ENCODE peak calls at places on chromosomes 2 and 18, in eight cellular contexts. One of them, this sample, is unnamed.

GRCh38 chr18:79902640-79903039 is 48.8 kb downstream of the SLC66A2 start:
- DNase-seq in A549: no peak
- DNase-seq in WTC11: no peak
- DNase-seq in K562: no peak
- DNase-seq in HepG2: no peak
- DNase-seq in SK-N-SH: no peak
- DNase-seq in H1: no peak
- DNase-seq in IMR-90: no peak
- DNase-seq in this sample: no peak

GRCh38 chr18:22020127-22020866 is 149.1 kb upstream of the GATA6 start:
- DNase-seq in A549: no peak
- DNase-seq in WTC11: no peak
- DNase-seq in K562: no peak
- DNase-seq in HepG2: peak
- DNase-seq in SK-N-SH: no peak
- DNase-seq in H1: no peak
- DNase-seq in IMR-90: no peak
- DNase-seq in this sample: no peak

GRCh38 chr18:37567061-37567993 is 1.7 kb upstream of the CELF4 start:
- DNase-seq in A549: no peak
- DNase-seq in WTC11: no peak
- DNase-seq in K562: no peak
- DNase-seq in HepG2: no peak
- DNase-seq in SK-N-SH: peak
- DNase-seq in H1: no peak
- DNase-seq in IMR-90: no peak
- DNase-seq in this sample: no peak

GRCh38 chr2:186325827-186326535 is 160.1 kb upstream of the ZC3H15 start:
- DNase-seq in A549: no peak
- DNase-seq in WTC11: no peak
- DNase-seq in K562: no peak
- DNase-seq in HepG2: no peak
- DNase-seq in SK-N-SH: no peak
- DNase-seq in H1: no peak
- DNase-seq in IMR-90: no peak
- DNase-seq in this sample: no peak

GRCh38 chr2:135257383-135258090 is 205.4 kb downstream of the RAB3GAP1 start:
- DNase-seq in A549: no peak
- DNase-seq in WTC11: no peak
- DNase-seq in K562: no peak
- DNase-seq in HepG2: no peak
- DNase-seq in SK-N-SH: no peak
- DNase-seq in H1: no peak
- DNase-seq in IMR-90: peak
- DNase-seq in this sample: no peak

GRCh38 chr18:61896767-61897166 is 4.0 kb upstream of the RNF152 start:
- DNase-seq in A549: no peak
- DNase-seq in WTC11: no peak
- DNase-seq in K562: no peak
- DNase-seq in HepG2: no peak
- DNase-seq in SK-N-SH: peak
- DNase-seq in H1: no peak
- DNase-seq in IMR-90: peak
- DNase-seq in this sample: no peak

GRCh38 chr18:77658309-77658681 is 408.6 kb downstream of the GALR1 start:
- DNase-seq in A549: no peak
- DNase-seq in WTC11: no peak
- DNase-seq in K562: no peak
- DNase-seq in HepG2: no peak
- DNase-seq in SK-N-SH: no peak
- DNase-seq in H1: no peak
- DNase-seq in IMR-90: no peak
- DNase-seq in this sample: no peak

GRCh38 chr2:763766-764525 is 86.7 kb upstream of the TMEM18 start:
- DNase-seq in A549: no peak
- DNase-seq in WTC11: no peak
- DNase-seq in K562: no peak
- DNase-seq in HepG2: no peak
- DNase-seq in SK-N-SH: no peak
- DNase-seq in H1: no peak
- DNase-seq in IMR-90: no peak
- DNase-seq in this sample: no peak

GRCh38 chr2:218033208-218033589 is 30.4 kb upstream of the TNS1 start:
- DNase-seq in A549: no peak
- DNase-seq in WTC11: no peak
- DNase-seq in K562: no peak
- DNase-seq in HepG2: no peak
- DNase-seq in SK-N-SH: no peak
- DNase-seq in H1: no peak
- DNase-seq in IMR-90: no peak
- DNase-seq in this sample: no peak

GRCh38 chr2:85243101-85244072 is 84.4 kb downstream of the TGOLN2 start:
- DNase-seq in A549: peak
- DNase-seq in WTC11: peak
- DNase-seq in K562: peak
- DNase-seq in HepG2: peak
- DNase-seq in SK-N-SH: peak
- DNase-seq in H1: no peak
- DNase-seq in IMR-90: no peak
- DNase-seq in this sample: no peak

GRCh38 chr2:17136231-17136630 is 382.0 kb downstream of the RAD51AP2 start:
- DNase-seq in A549: no peak
- DNase-seq in WTC11: no peak
- DNase-seq in K562: no peak
- DNase-seq in HepG2: no peak
- DNase-seq in SK-N-SH: no peak
- DNase-seq in H1: no peak
- DNase-seq in IMR-90: no peak
- DNase-seq in this sample: no peak

GRCh38 chr2:101949304-101949703 is 42.5 kb upstream of the IL1R2 start:
- DNase-seq in A549: no peak
- DNase-seq in WTC11: no peak
- DNase-seq in K562: no peak
- DNase-seq in HepG2: no peak
- DNase-seq in SK-N-SH: no peak
- DNase-seq in H1: no peak
- DNase-seq in IMR-90: no peak
- DNase-seq in this sample: no peak

GRCh38 chr2:202512176-202512575 is 122.6 kb upstream of the FAM117B start:
- DNase-seq in A549: no peak
- DNase-seq in WTC11: no peak
- DNase-seq in K562: no peak
- DNase-seq in HepG2: no peak
- DNase-seq in SK-N-SH: no peak
- DNase-seq in H1: no peak
- DNase-seq in IMR-90: no peak
- DNase-seq in this sample: no peak

DNA sequence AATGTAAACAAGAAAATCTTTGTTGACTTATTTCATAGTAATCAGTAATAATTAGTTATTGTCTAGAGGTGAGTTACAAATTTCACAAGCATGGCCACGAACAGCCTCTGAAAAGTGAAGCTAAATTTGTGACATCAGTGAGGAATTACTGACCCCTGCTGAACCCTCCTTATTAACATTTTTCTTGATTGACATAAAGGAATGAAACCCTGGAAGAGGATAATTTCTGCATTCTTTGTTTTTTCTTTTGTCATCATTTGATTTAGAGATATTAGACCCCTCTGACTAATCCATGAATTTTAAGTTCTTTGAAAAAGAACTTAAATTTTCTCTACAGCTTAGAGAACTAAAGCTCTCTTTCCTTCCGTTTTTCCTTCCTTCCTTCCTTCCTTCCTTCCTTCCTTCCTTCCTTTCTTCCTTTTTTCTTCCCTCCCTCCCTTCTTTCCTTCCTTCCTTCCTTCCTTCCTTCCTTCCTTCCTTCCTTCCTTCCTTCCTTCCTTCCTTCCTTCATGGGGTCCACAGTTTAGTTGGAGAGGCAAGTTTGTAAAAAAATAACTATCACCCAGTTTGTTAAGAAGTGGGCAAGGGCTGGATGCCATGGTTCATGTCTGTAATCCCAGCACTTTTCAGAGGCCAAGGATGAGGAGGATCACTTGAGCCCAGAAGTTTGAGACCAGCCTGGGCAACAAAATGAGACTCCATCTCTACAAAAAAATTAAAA is 387.0 kb downstream of the MTX2 start:
- DNase-seq in A549: no peak
- DNase-seq in WTC11: no peak
- DNase-seq in K562: no peak
- DNase-seq in HepG2: no peak
- DNase-seq in SK-N-SH: no peak
- DNase-seq in H1: no peak
- DNase-seq in IMR-90: no peak
- DNase-seq in this sample: no peak
- TF ChIP-seq USF2 in A549: no peak
- TF ChIP-seq USF2 in WTC11: no peak
- TF ChIP-seq USF2 in K562: no peak
- TF ChIP-seq USF2 in HepG2: no peak
- TF ChIP-seq USF2 in SK-N-SH: no peak
- TF ChIP-seq USF2 in H1: no peak
- TF ChIP-seq USF2 in IMR-90: no peak
- TF ChIP-seq USF2 in this sample: no peak

GRCh38 chr2:71615769-71616730 is 162.7 kb downstream of the DYSF start:
- DNase-seq in A549: no peak
- DNase-seq in WTC11: peak
- DNase-seq in K562: no peak
- DNase-seq in HepG2: no peak
- DNase-seq in SK-N-SH: no peak
- DNase-seq in H1: no peak
- DNase-seq in IMR-90: no peak
- DNase-seq in this sample: no peak

GRCh38 chr2:71613953-71614925 is 160.9 kb downstream of the DYSF start:
- DNase-seq in A549: no peak
- DNase-seq in WTC11: peak
- DNase-seq in K562: no peak
- DNase-seq in HepG2: no peak
- DNase-seq in SK-N-SH: no peak
- DNase-seq in H1: no peak
- DNase-seq in IMR-90: no peak
- DNase-seq in this sample: no peak

GRCh38 chr2:71613566-71613952 is 160.2 kb downstream of the DYSF start:
- DNase-seq in A549: no peak
- DNase-seq in WTC11: no peak
- DNase-seq in K562: no peak
- DNase-seq in HepG2: no peak
- DNase-seq in SK-N-SH: peak
- DNase-seq in H1: no peak
- DNase-seq in IMR-90: no peak
- DNase-seq in this sample: no peak

GRCh38 chr2:71617266-71617665 is 163.9 kb downstream of the DYSF start:
- DNase-seq in A549: no peak
- DNase-seq in WTC11: no peak
- DNase-seq in K562: no peak
- DNase-seq in HepG2: no peak
- DNase-seq in SK-N-SH: no peak
- DNase-seq in H1: no peak
- DNase-seq in IMR-90: no peak
- DNase-seq in this sample: no peak

GRCh38 chr2:71614976-71615768 is 161.8 kb downstream of the DYSF start:
- DNase-seq in A549: no peak
- DNase-seq in WTC11: peak
- DNase-seq in K562: no peak
- DNase-seq in HepG2: peak
- DNase-seq in SK-N-SH: peak
- DNase-seq in H1: no peak
- DNase-seq in IMR-90: peak
- DNase-seq in this sample: no peak
- TF ChIP-seq USF2 in A549: no peak
- TF ChIP-seq USF2 in WTC11: no peak
- TF ChIP-seq USF2 in K562: no peak
- TF ChIP-seq USF2 in HepG2: no peak
- TF ChIP-seq USF2 in SK-N-SH: no peak
- TF ChIP-seq USF2 in H1: no peak
- TF ChIP-seq USF2 in IMR-90: no peak
- TF ChIP-seq USF2 in this sample: no peak

GRCh38 chr18:9172506-9173127 is 36.0 kb downstream of the ANKRD12 start:
- DNase-seq in A549: no peak
- DNase-seq in WTC11: no peak
- DNase-seq in K562: no peak
- DNase-seq in HepG2: no peak
- DNase-seq in SK-N-SH: no peak
- DNase-seq in H1: no peak
- DNase-seq in IMR-90: no peak
- DNase-seq in this sample: no peak
- TF ChIP-seq USF2 in A549: no peak
- TF ChIP-seq USF2 in WTC11: no peak
- TF ChIP-seq USF2 in K562: no peak
- TF ChIP-seq USF2 in HepG2: no peak
- TF ChIP-seq USF2 in SK-N-SH: no peak
- TF ChIP-seq USF2 in H1: no peak
- TF ChIP-seq USF2 in IMR-90: no peak
- TF ChIP-seq USF2 in this sample: no peak

GRCh38 chr2:184890311-184890710 is 292.0 kb downstream of the ZNF804A start:
- DNase-seq in A549: no peak
- DNase-seq in WTC11: no peak
- DNase-seq in K562: no peak
- DNase-seq in HepG2: no peak
- DNase-seq in SK-N-SH: no peak
- DNase-seq in H1: no peak
- DNase-seq in IMR-90: peak
- DNase-seq in this sample: no peak
- TF ChIP-seq USF2 in A549: no peak
- TF ChIP-seq USF2 in WTC11: no peak
- TF ChIP-seq USF2 in K562: no peak
- TF ChIP-seq USF2 in HepG2: no peak
- TF ChIP-seq USF2 in SK-N-SH: no peak
- TF ChIP-seq USF2 in H1: no peak
- TF ChIP-seq USF2 in IMR-90: no peak
- TF ChIP-seq USF2 in this sample: no peak

GRCh38 chr2:30653847-30654246 is 153.4 kb downstream of the CAPN13 start:
- DNase-seq in A549: no peak
- DNase-seq in WTC11: no peak
- DNase-seq in K562: no peak
- DNase-seq in HepG2: no peak
- DNase-seq in SK-N-SH: no peak
- DNase-seq in H1: no peak
- DNase-seq in IMR-90: peak
- DNase-seq in this sample: no peak
- TF ChIP-seq USF2 in A549: no peak
- TF ChIP-seq USF2 in WTC11: no peak
- TF ChIP-seq USF2 in K562: no peak
- TF ChIP-seq USF2 in HepG2: no peak
- TF ChIP-seq USF2 in SK-N-SH: no peak
- TF ChIP-seq USF2 in H1: no peak
- TF ChIP-seq USF2 in IMR-90: no peak
- TF ChIP-seq USF2 in this sample: no peak

This sample was measured in GM12878.